ENCODE peak calls at places on chromosomes 1 and 21, in nine cellular contexts. S is stomach, R is testis, K is uterus, I is HCT116, N is transverse colon, M is breast epithelium, Z is endothelial cell of umbilical vein, E is tibial nerve. T is an unnamed sample.
A peak's percentile ranks its signal among the peaks of the same experiment; 100 is the strongest.

GRCh38 chr1:153506831-153507413 is 28.9 kb downstream of the S100A6 start:
- DNase-seq in S (peak; percentile 52), R (peak; percentile 91), K (peak; percentile 94), I (no peak), N (peak; percentile 67), M (no peak), Z (no peak), E (peak; percentile 87), T (peak; percentile 95)

GRCh38 chr1:98373055-98373454 is 288.5 kb upstream of the SNX7 start:
- DNase-seq in S (no peak), R (no peak), K (no peak), I (no peak), N (no peak), M (no peak), Z (no peak), E (no peak), T (no peak)

GRCh38 chr1:160607051-160608032 is 28.0 kb upstream of the CD84 start:
- DNase-seq in S (peak; percentile 60), R (peak; percentile 70), K (no peak), I (peak; percentile 68), N (peak; percentile 55), M (no peak), Z (peak; percentile 70), E (peak; percentile 36), T (no peak)

GRCh38 chr1:205124726-205125125 is 2.9 kb upstream of the RBBP5 start:
- DNase-seq in S (no peak), R (no peak), K (no peak), I (no peak), N (no peak), M (no peak), Z (no peak), E (no peak), T (no peak)

GRCh38 chr21:41234574-41234973 is 66.6 kb downstream of the BACE2 start:
- DNase-seq in S (no peak), R (no peak), K (no peak), I (no peak), N (no peak), M (no peak), Z (no peak), E (no peak), T (no peak)

GRCh38 chr1:221611930-221612777 is 129.7 kb downstream of the DUSP10 start:
- DNase-seq in S (no peak), R (peak; percentile 64), K (peak; percentile 83), I (peak; percentile 15), N (peak; percentile 25), M (peak; percentile 79), Z (peak; percentile 12), E (peak; percentile 21), T (peak; percentile 68)

GRCh38 chr1:240092301-240093119 is 827 bp downstream of the FMN2 start:
- DNase-seq in S (no peak), R (peak; percentile 49), K (peak; percentile 13), I (no peak), N (peak; percentile 9), M (no peak), Z (peak; percentile 38), E (no peak), T (peak; percentile 41)

GRCh38 chr1:18608534-18608933 is 22.1 kb upstream of the PAX7 start:
- DNase-seq in S (no peak), R (no peak), K (no peak), I (no peak), N (no peak), M (no peak), Z (no peak), E (no peak), T (no peak)

GRCh38 chr1:112454316-112454715 is 54.4 kb upstream of the WNT2B start:
- DNase-seq in S (no peak), R (no peak), K (no peak), I (no peak), N (no peak), M (no peak), Z (no peak), E (no peak), T (no peak)

GRCh38 chr21:44425895-44426662 is 29.2 kb upstream of the LRRC3 start:
- DNase-seq in S (no peak), R (no peak), K (no peak), I (no peak), N (no peak), M (peak; percentile 37), Z (no peak), E (no peak), T (no peak)

GRCh38 chr1:16716691-16717173 is 23.6 kb upstream of the RNU1-4 start:
- DNase-seq in S (peak; percentile 25), R (peak; percentile 14), K (no peak), I (no peak), N (no peak), M (peak; percentile 81), Z (peak; percentile 7), E (no peak), T (peak; percentile 14)

GRCh38 chr1:215730600-215730999 is 163.5 kb downstream of the KCTD3 start:
- DNase-seq in S (no peak), R (no peak), K (no peak), I (no peak), N (no peak), M (no peak), Z (no peak), E (no peak), T (no peak)

GRCh38 chr1:172429324-172430127 is 9.0 kb downstream of the C1orf105 start:
- DNase-seq in S (peak; percentile 36), R (peak; percentile 81), K (no peak), I (peak; percentile 63), N (peak; percentile 31), M (no peak), Z (peak; percentile 78), E (peak; percentile 52), T (no peak)

GRCh38 chr21:34362136-34362444 is 1.7 kb upstream of the KCNE2 start:
- DNase-seq in S (no peak), R (peak; percentile 0), K (no peak), I (no peak), N (no peak), M (no peak), Z (no peak), E (no peak), T (no peak)

GRCh38 chr1:235843458-235843857 is 23.2 kb downstream of the LYST start:
- DNase-seq in S (no peak), R (no peak), K (no peak), I (peak; percentile 21), N (no peak), M (no peak), Z (peak; percentile 24), E (peak; percentile 41), T (no peak)

GRCh38 chr1:175317795-175318194 is 125.2 kb upstream of the KIAA0040 start:
- DNase-seq in S (peak; percentile 39), R (peak; percentile 22), K (peak; percentile 37), I (no peak), N (no peak), M (no peak), Z (peak; percentile 91), E (peak; percentile 53), T (no peak)

GRCh38 chr1:221740260-221740830 is 1.5 kb downstream of the DUSP10 start:
- DNase-seq in S (no peak), R (no peak), K (no peak), I (no peak), N (no peak), M (no peak), Z (no peak), E (no peak), T (no peak)

GRCh38 chr1:160781914-160782689 is 13.9 kb upstream of the LY9 start:
- DNase-seq in S (peak; percentile 75), R (no peak), K (no peak), I (no peak), N (peak; percentile 42), M (no peak), Z (no peak), E (no peak), T (no peak)

GRCh38 chr1:22753396-22754083 is 42.9 kb downstream of the EPHB2 start:
- DNase-seq in S (no peak), R (peak; percentile 51), K (peak; percentile 72), I (no peak), N (no peak), M (no peak), Z (no peak), E (peak; percentile 42), T (peak; percentile 67)

DNA sequence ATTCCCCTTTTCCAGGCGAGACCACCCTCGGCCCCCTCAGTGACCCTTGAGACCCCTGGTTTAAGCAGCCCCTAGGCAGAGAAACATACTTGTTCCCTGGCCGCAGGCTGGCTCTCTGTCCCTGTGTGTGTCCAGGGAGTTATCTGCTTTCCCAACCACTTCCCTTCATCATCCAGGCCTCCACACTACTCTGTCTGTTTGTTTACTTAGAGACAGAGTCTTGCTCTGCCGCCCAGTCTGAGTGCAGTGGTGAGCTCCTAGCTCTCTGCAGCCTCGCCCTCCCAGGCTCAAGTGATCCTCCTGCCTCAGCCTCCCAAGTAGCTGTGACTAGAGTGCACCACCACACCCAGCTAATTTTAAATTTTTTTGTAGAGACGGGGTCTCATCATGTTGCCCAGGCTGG is 5.8 kb upstream of the VWA1 start:
- DNase-seq in S (no peak), R (no peak), K (no peak), I (no peak), N (no peak), M (no peak), Z (peak; percentile 45), E (no peak), T (no peak)
- TF ChIP-seq POLR2A in S (no peak), R (no peak), K (no peak), I (no peak), N (no peak), M (no peak), Z (no peak), E (no peak), T (no peak)

GRCh38 chr1:184748767-184749166 is 5.9 kb downstream of the EDEM3 start:
- DNase-seq in S (no peak), R (no peak), K (no peak), I (no peak), N (no peak), M (no peak), Z (no peak), E (no peak), T (no peak)
- H3K4me1 ChIP-seq in S (peaks cover 24% of the 10 kb centered on the region), R (no peaks in the 10 kb centered on the region), K (no peaks in the 10 kb centered on the region), I (peaks cover 4% of the 10 kb centered on the region), N (peaks cover 52% of the 10 kb centered on the region), M (no peaks in the 10 kb centered on the region), Z (peaks cover 12% of the 10 kb centered on the region), E (peaks cover 21% of the 10 kb centered on the region), T (peaks cover 3% of the 10 kb centered on the region)

GRCh38 chr1:10779841-10780240 is 16.6 kb downstream of the CASZ1 start:
- DNase-seq in S (no peak), R (no peak), K (no peak), I (no peak), N (peak; percentile 31), M (no peak), Z (no peak), E (no peak), T (no peak)
- H3K27me3 ChIP-seq in S (no peaks in the 10 kb centered on the region), R (no peaks in the 10 kb centered on the region), K (no peaks in the 10 kb centered on the region), I (no peaks in the 10 kb centered on the region), N (no peaks in the 10 kb centered on the region), M (no peaks in the 10 kb centered on the region), Z (no peaks in the 10 kb centered on the region), E (no peaks in the 10 kb centered on the region), T (no peaks in the 10 kb centered on the region)

GRCh38 chr1:182430263-182431068 is 19.5 kb upstream of the RGSL1 start:
- DNase-seq in S (no peak), R (no peak), K (no peak), I (no peak), N (no peak), M (no peak), Z (no peak), E (no peak), T (no peak)

GRCh38 chr1:182431278-182431677 is 18.7 kb upstream of the RGSL1 start:
- DNase-seq in S (no peak), R (no peak), K (no peak), I (no peak), N (no peak), M (no peak), Z (no peak), E (no peak), T (no peak)

GRCh38 chr1:182428043-182428442 is 21.9 kb upstream of the RGSL1 start:
- DNase-seq in S (no peak), R (no peak), K (no peak), I (no peak), N (no peak), M (no peak), Z (no peak), E (no peak), T (no peak)

GRCh38 chr1:182426442-182427430 is 23.2 kb upstream of the RGSL1 start:
- DNase-seq in S (no peak), R (no peak), K (no peak), I (no peak), N (no peak), M (no peak), Z (no peak), E (no peak), T (no peak)
- TF ChIP-seq POLR2A in S (no peak), R (no peak), K (no peak), I (no peak), N (no peak), M (no peak), Z (no peak), E (no peak), T (no peak)